ENCODE peak calls at places on chromosomes 5 and 9, in four cellular contexts. M, W, B and V are unnamed samples.

GRCh38 chr9:134707031-134707680 is 65.6 kb downstream of the COL5A1 start:
- DNase-seq in M (no peak), W (no peak), B (peak; percentile 61), V (peak; percentile 65)

GRCh38 chr5:13632676-13633075 is 311.8 kb downstream of the DNAH5 start:
- DNase-seq in M (no peak), W (no peak), B (peak; percentile 89), V (no peak)

GRCh38 chr9:109555215-109555614 is 57.1 kb upstream of the PTPN3 start:
- DNase-seq in M (no peak), W (no peak), B (no peak), V (no peak)

GRCh38 chr9:967436-967835 is 9.0 kb upstream of the DMRT3 start:
- DNase-seq in M (no peak), W (no peak), B (no peak), V (no peak)

GRCh38 chr9:133945977-133946753 is 46.0 kb downstream of the VAV2 start:
- DNase-seq in M (peak; percentile 51), W (no peak), B (no peak), V (no peak)

GRCh38 chr9:101485873-101486692 is 47.6 kb upstream of the RNF20 start:
- DNase-seq in M (no peak), W (peak; percentile 26), B (peak; percentile 66), V (peak; percentile 80)

GRCh38 chr9:34651876-34652602 is at the start of gene IL11RA:
- DNase-seq in M (no peak), W (peak; percentile 40), B (peak; percentile 92), V (peak; percentile 93)

GRCh38 chr5:164187780-164188179 is 682.4 kb downstream of the MAT2B start:
- DNase-seq in M (no peak), W (no peak), B (no peak), V (no peak)

GRCh38 chr9:98935064-98935463 is 8.6 kb upstream of the COL15A1 start:
- DNase-seq in M (no peak), W (no peak), B (no peak), V (no peak)

GRCh38 chr9:36163049-36163839 is 5.9 kb upstream of the CCIN start:
- DNase-seq in M (no peak), W (no peak), B (peak; percentile 23), V (peak; percentile 58)

GRCh38 chr5:16304846-16305245 is 125.3 kb upstream of the MARCHF11 start:
- DNase-seq in M (no peak), W (no peak), B (peak; percentile 34), V (no peak)

GRCh38 chr5:77258652-77259051 is 48.2 kb downstream of the PDE8B start:
- DNase-seq in M (no peak), W (no peak), B (no peak), V (no peak)

GRCh38 chr5:2557435-2557834 is 194.0 kb downstream of the IRX2 start:
- DNase-seq in M (no peak), W (no peak), B (no peak), V (no peak)